ENCODE peak calls at places on chromosomes 3 and 15, in eight cellular contexts. X is NCI-H748 treated with DMSO at 0.1 percent for 48 hours, D is EL, W is aorta, H is WTC11, K is IMR-90, M is GM06990, A is left cardiac atrium. R is an unnamed sample.

GRCh38 chr15:66145242-66146182 is 108.0 kb downstream of the MEGF11 start:
- DNase-seq in X (peak), D (no peak), W (no peak), H (no peak), K (no peak), M (no peak), A (no peak), R (no peak)

GRCh38 chr3:129005526-129006303 is 4.6 kb downstream of the EFCC1 start:
- DNase-seq in X (no peak), D (peak), W (no peak), H (no peak), K (peak), M (no peak), A (peak), R (no peak)

GRCh38 chr3:38649500-38650247 is at the start of gene SCN5A:
- DNase-seq in X (no peak), D (peak), W (peak), H (peak), K (no peak), M (peak), A (peak), R (no peak)

GRCh38 chr15:48733615-48734014 is 77.3 kb downstream of the CEP152 start:
- DNase-seq in X (no peak), D (no peak), W (no peak), H (no peak), K (no peak), M (no peak), A (no peak), R (no peak)

GRCh38 chr3:48478631-48479555 is 25.1 kb downstream of the SHISA5 start:
- DNase-seq in X (no peak), D (no peak), W (peak), H (no peak), K (no peak), M (peak), A (no peak), R (no peak)

GRCh38 chr3:193400304-193400703 is 21.8 kb upstream of the ATP13A5 start:
- DNase-seq in X (no peak), D (no peak), W (no peak), H (no peak), K (no peak), M (no peak), A (no peak), R (no peak)

GRCh38 chr3:87634426-87634825 is 358.0 kb upstream of the POU1F1 start:
- DNase-seq in X (no peak), D (no peak), W (no peak), H (no peak), K (no peak), M (no peak), A (no peak), R (no peak)

GRCh38 chr3:66428733-66429132 is 72.1 kb downstream of the LRIG1 start:
- DNase-seq in X (peak), D (peak), W (no peak), H (no peak), K (peak), M (no peak), A (peak), R (no peak)

GRCh38 chr3:10389995-10390394 is 69.1 kb upstream of the SEC13 start:
- DNase-seq in X (no peak), D (no peak), W (no peak), H (no peak), K (no peak), M (peak), A (no peak), R (no peak)

GRCh38 chr15:29687939-29688884 is 134.1 kb downstream of the TJP1 start:
- DNase-seq in X (no peak), D (no peak), W (no peak), H (no peak), K (no peak), M (no peak), A (no peak), R (no peak)

GRCh38 chr3:127849368-127849767 is 27.1 kb upstream of the MGLL start:
- DNase-seq in X (no peak), D (no peak), W (no peak), H (peak), K (no peak), M (no peak), A (no peak), R (peak)

GRCh38 chr3:78086150-78086549 is 1046.3 kb downstream of the ROBO2 start:
- DNase-seq in X (no peak), D (peak), W (no peak), H (no peak), K (peak), M (no peak), A (no peak), R (no peak)

GRCh38 chr3:168884353-168884903 is 779.1 kb downstream of the MECOM start:
- DNase-seq in X (no peak), D (peak), W (no peak), H (no peak), K (peak), M (no peak), A (no peak), R (no peak)

GRCh38 chr3:130759692-130760338 is 13.2 kb upstream of the PIK3R4 start:
- DNase-seq in X (peak), D (peak), W (no peak), H (peak), K (peak), M (no peak), A (peak), R (no peak)

GRCh38 chr3:190325923-190326322 is 3.7 kb upstream of the CLDN1 start:
- DNase-seq in X (no peak), D (peak), W (no peak), H (no peak), K (peak), M (peak), A (no peak), R (no peak)

GRCh38 chr3:183653209-183654064 is 18.0 kb downstream of the KLHL24 start:
- DNase-seq in X (no peak), D (no peak), W (no peak), H (no peak), K (no peak), M (no peak), A (no peak), R (no peak)

GRCh38 chr3:56937580-56937979 is 122.9 kb upstream of the SPATA12 start:
- DNase-seq in X (no peak), D (no peak), W (no peak), H (no peak), K (no peak), M (no peak), A (no peak), R (no peak)

GRCh38 chr3:36763850-36764703 is at the start of gene DCLK3:
- DNase-seq in X (no peak), D (no peak), W (peak), H (peak), K (no peak), M (no peak), A (peak), R (no peak)

GRCh38 chr3:119310052-119310451 is 15.9 kb downstream of the ARHGAP31 start:
- DNase-seq in X (no peak), D (peak), W (no peak), H (no peak), K (peak), M (no peak), A (no peak), R (no peak)

GRCh38 chr3:120645083-120645800 is 36.8 kb downstream of the HGD start:
- DNase-seq in X (no peak), D (peak), W (no peak), H (no peak), K (peak), M (no peak), A (no peak), R (no peak)

GRCh38 chr3:130825762-130826297 is 68.1 kb upstream of the ATP2C1 start:
- DNase-seq in X (no peak), D (no peak), W (no peak), H (no peak), K (no peak), M (no peak), A (no peak), R (no peak)

GRCh38 chr3:59268170-59268569 is 218.3 kb upstream of the CFAP20DC start:
- DNase-seq in X (no peak), D (peak), W (no peak), H (no peak), K (peak), M (no peak), A (no peak), R (no peak)

GRCh38 chr15:25176616-25176923 is 221.8 kb downstream of the SNRPN start:
- DNase-seq in X (no peak), D (no peak), W (peak), H (peak), K (no peak), M (no peak), A (peak), R (no peak)

GRCh38 chr3:184145120-184145524 is 10.0 kb downstream of the EIF2B5 start:
- DNase-seq in X (no peak), D (peak), W (no peak), H (peak), K (peak), M (no peak), A (no peak), R (no peak)

GRCh38 chr3:31227152-31227581 is 305.6 kb upstream of the STT3B start:
- DNase-seq in X (no peak), D (no peak), W (no peak), H (no peak), K (no peak), M (peak), A (no peak), R (no peak)

GRCh38 chr15:41499109-41499851 is 5.6 kb downstream of the ITPKA start:
- DNase-seq in X (no peak), D (peak), W (no peak), H (no peak), K (no peak), M (no peak), A (no peak), R (no peak)

GRCh38 chr15:59401810-59402569 is 29.3 kb upstream of the MYO1E start:
- DNase-seq in X (peak), D (no peak), W (no peak), H (no peak), K (no peak), M (no peak), A (no peak), R (no peak)

GRCh38 chr3:72746412-72747411 is 101.5 kb downstream of the SHQ1 start:
- DNase-seq in X (no peak), D (peak), W (no peak), H (no peak), K (peak), M (no peak), A (no peak), R (no peak)

GRCh38 chr3:17730318-17730967 is 12.0 kb downstream of the TBC1D5 start:
- DNase-seq in X (peak), D (peak), W (no peak), H (no peak), K (peak), M (no peak), A (peak), R (no peak)

GRCh38 chr3:197508511-197508910 is 47.3 kb downstream of the BDH1 start:
- DNase-seq in X (no peak), D (no peak), W (no peak), H (no peak), K (no peak), M (no peak), A (no peak), R (no peak)

GRCh38 chr3:139358857-139359562 is 15.2 kb downstream of the MRPS22 start:
- DNase-seq in X (peak), D (no peak), W (no peak), H (no peak), K (no peak), M (peak), A (no peak), R (no peak)